ENCODE peak calls at places on chromosome 20, in eight cellular contexts. One of them, this sample, is unnamed.

GRCh38 chr20:4170621-4171537 is 155.5 kb upstream of the RNF24 start:
- DNase-seq in IMR-90: no peak
- DNase-seq in PC-9: no peak
- DNase-seq in dorsolateral prefrontal cortex: peak
- DNase-seq in suprapubic skin: no peak
- DNase-seq in MM.1S: no peak
- DNase-seq in fibroblast of lung: no peak
- DNase-seq in aorta: no peak
- DNase-seq in this sample: peak

GRCh38 chr20:21048841-21049273 is 57.3 kb downstream of the LINC00237 start:
- DNase-seq in IMR-90: no peak
- DNase-seq in PC-9: peak
- DNase-seq in dorsolateral prefrontal cortex: no peak
- DNase-seq in suprapubic skin: no peak
- DNase-seq in MM.1S: peak
- DNase-seq in fibroblast of lung: no peak
- DNase-seq in aorta: no peak
- DNase-seq in this sample: peak

GRCh38 chr20:50904067-50904570 is 27.1 kb downstream of the ADNP start:
- DNase-seq in IMR-90: no peak
- DNase-seq in PC-9: no peak
- DNase-seq in dorsolateral prefrontal cortex: no peak
- DNase-seq in suprapubic skin: no peak
- DNase-seq in MM.1S: no peak
- DNase-seq in fibroblast of lung: no peak
- DNase-seq in aorta: no peak
- DNase-seq in this sample: no peak

GRCh38 chr20:54350415-54350814 is 125.0 kb upstream of the DOK5 start:
- DNase-seq in IMR-90: peak
- DNase-seq in PC-9: no peak
- DNase-seq in dorsolateral prefrontal cortex: no peak
- DNase-seq in suprapubic skin: no peak
- DNase-seq in MM.1S: no peak
- DNase-seq in fibroblast of lung: peak
- DNase-seq in aorta: no peak
- DNase-seq in this sample: peak

GRCh38 chr20:14334306-14334930 is 3.0 kb downstream of the FLRT3 start:
- DNase-seq in IMR-90: peak
- DNase-seq in PC-9: no peak
- DNase-seq in dorsolateral prefrontal cortex: peak
- DNase-seq in suprapubic skin: no peak
- DNase-seq in MM.1S: peak
- DNase-seq in fibroblast of lung: peak
- DNase-seq in aorta: no peak
- DNase-seq in this sample: no peak

GRCh38 chr20:16929756-16930155 is 181.6 kb downstream of the OTOR start:
- DNase-seq in IMR-90: peak
- DNase-seq in PC-9: no peak
- DNase-seq in dorsolateral prefrontal cortex: no peak
- DNase-seq in suprapubic skin: no peak
- DNase-seq in MM.1S: no peak
- DNase-seq in fibroblast of lung: no peak
- DNase-seq in aorta: no peak
- DNase-seq in this sample: peak

GRCh38 chr20:36569847-36570429 is 3.5 kb upstream of the TGIF2 start:
- DNase-seq in IMR-90: peak
- DNase-seq in PC-9: no peak
- DNase-seq in dorsolateral prefrontal cortex: no peak
- DNase-seq in suprapubic skin: no peak
- DNase-seq in MM.1S: no peak
- DNase-seq in fibroblast of lung: no peak
- DNase-seq in aorta: no peak
- DNase-seq in this sample: peak

GRCh38 chr20:31560900-31561598 is 44.0 kb upstream of the ID1 start:
- DNase-seq in IMR-90: peak
- DNase-seq in PC-9: peak
- DNase-seq in dorsolateral prefrontal cortex: peak
- DNase-seq in suprapubic skin: no peak
- DNase-seq in MM.1S: no peak
- DNase-seq in fibroblast of lung: peak
- DNase-seq in aorta: no peak
- DNase-seq in this sample: peak

GRCh38 chr20:21265457-21266190 is 37.5 kb upstream of the XRN2 start:
- DNase-seq in IMR-90: no peak
- DNase-seq in PC-9: no peak
- DNase-seq in dorsolateral prefrontal cortex: no peak
- DNase-seq in suprapubic skin: no peak
- DNase-seq in MM.1S: no peak
- DNase-seq in fibroblast of lung: no peak
- DNase-seq in aorta: no peak
- DNase-seq in this sample: peak

GRCh38 chr20:62508641-62509051 is 32.9 kb upstream of the GATA5 start:
- DNase-seq in IMR-90: no peak
- DNase-seq in PC-9: peak
- DNase-seq in dorsolateral prefrontal cortex: no peak
- DNase-seq in suprapubic skin: no peak
- DNase-seq in MM.1S: no peak
- DNase-seq in fibroblast of lung: no peak
- DNase-seq in aorta: no peak
- DNase-seq in this sample: no peak

GRCh38 chr20:56995635-56996075 is 270.8 kb downstream of the BMP7 start:
- DNase-seq in IMR-90: no peak
- DNase-seq in PC-9: peak
- DNase-seq in dorsolateral prefrontal cortex: no peak
- DNase-seq in suprapubic skin: no peak
- DNase-seq in MM.1S: peak
- DNase-seq in fibroblast of lung: no peak
- DNase-seq in aorta: no peak
- DNase-seq in this sample: peak

GRCh38 chr20:59777814-59778575 is 155.4 kb downstream of the SYCP2 start:
- DNase-seq in IMR-90: no peak
- DNase-seq in PC-9: no peak
- DNase-seq in dorsolateral prefrontal cortex: peak
- DNase-seq in suprapubic skin: peak
- DNase-seq in MM.1S: no peak
- DNase-seq in fibroblast of lung: no peak
- DNase-seq in aorta: peak
- DNase-seq in this sample: no peak

GRCh38 chr20:3101737-3102574 is 17.4 kb upstream of the AVP start:
- DNase-seq in IMR-90: no peak
- DNase-seq in PC-9: no peak
- DNase-seq in dorsolateral prefrontal cortex: peak
- DNase-seq in suprapubic skin: no peak
- DNase-seq in MM.1S: peak
- DNase-seq in fibroblast of lung: no peak
- DNase-seq in aorta: no peak
- DNase-seq in this sample: no peak

GRCh38 chr20:60993647-60994046 is 258.4 kb upstream of the CDH4 start:
- DNase-seq in IMR-90: peak
- DNase-seq in PC-9: no peak
- DNase-seq in dorsolateral prefrontal cortex: no peak
- DNase-seq in suprapubic skin: no peak
- DNase-seq in MM.1S: no peak
- DNase-seq in fibroblast of lung: peak
- DNase-seq in aorta: no peak
- DNase-seq in this sample: no peak

GRCh38 chr20:34377072-34377847 is 14.2 kb downstream of the ITCH start:
- DNase-seq in IMR-90: no peak
- DNase-seq in PC-9: no peak
- DNase-seq in dorsolateral prefrontal cortex: no peak
- DNase-seq in suprapubic skin: no peak
- DNase-seq in MM.1S: no peak
- DNase-seq in fibroblast of lung: no peak
- DNase-seq in aorta: no peak
- DNase-seq in this sample: no peak

GRCh38 chr20:47487175-47487917 is 14.3 kb upstream of the NCOA3 start:
- DNase-seq in IMR-90: peak
- DNase-seq in PC-9: peak
- DNase-seq in dorsolateral prefrontal cortex: peak
- DNase-seq in suprapubic skin: no peak
- DNase-seq in MM.1S: peak
- DNase-seq in fibroblast of lung: no peak
- DNase-seq in aorta: no peak
- DNase-seq in this sample: no peak

GRCh38 chr20:43583982-43584432 is 6.7 kb upstream of the IFT52 start:
- DNase-seq in IMR-90: peak
- DNase-seq in PC-9: peak
- DNase-seq in dorsolateral prefrontal cortex: peak
- DNase-seq in suprapubic skin: no peak
- DNase-seq in MM.1S: peak
- DNase-seq in fibroblast of lung: peak
- DNase-seq in aorta: peak
- DNase-seq in this sample: peak

GRCh38 chr20:19070681-19071441 is 141.6 kb upstream of the SLC24A3 start:
- DNase-seq in IMR-90: no peak
- DNase-seq in PC-9: no peak
- DNase-seq in dorsolateral prefrontal cortex: no peak
- DNase-seq in suprapubic skin: no peak
- DNase-seq in MM.1S: no peak
- DNase-seq in fibroblast of lung: no peak
- DNase-seq in aorta: no peak
- DNase-seq in this sample: no peak

GRCh38 chr20:6575912-6576391 is 191.5 kb upstream of the BMP2 start:
- DNase-seq in IMR-90: peak
- DNase-seq in PC-9: no peak
- DNase-seq in dorsolateral prefrontal cortex: no peak
- DNase-seq in suprapubic skin: no peak
- DNase-seq in MM.1S: peak
- DNase-seq in fibroblast of lung: no peak
- DNase-seq in aorta: no peak
- DNase-seq in this sample: no peak

GRCh38 chr20:63525968-63526367 is 5.4 kb downstream of the PPDPF start:
- DNase-seq in IMR-90: no peak
- DNase-seq in PC-9: no peak
- DNase-seq in dorsolateral prefrontal cortex: no peak
- DNase-seq in suprapubic skin: no peak
- DNase-seq in MM.1S: no peak
- DNase-seq in fibroblast of lung: no peak
- DNase-seq in aorta: peak
- DNase-seq in this sample: no peak
- H3K27ac ChIP-seq in IMR-90: no peak
- H3K27ac ChIP-seq in PC-9: no peak
- H3K27ac ChIP-seq in dorsolateral prefrontal cortex: no peak
- H3K27ac ChIP-seq in suprapubic skin: no peak
- H3K27ac ChIP-seq in MM.1S: no peak
- H3K27ac ChIP-seq in fibroblast of lung: no peak
- H3K27ac ChIP-seq in aorta: no peak
- H3K27ac ChIP-seq in this sample: no peak

DNA sequence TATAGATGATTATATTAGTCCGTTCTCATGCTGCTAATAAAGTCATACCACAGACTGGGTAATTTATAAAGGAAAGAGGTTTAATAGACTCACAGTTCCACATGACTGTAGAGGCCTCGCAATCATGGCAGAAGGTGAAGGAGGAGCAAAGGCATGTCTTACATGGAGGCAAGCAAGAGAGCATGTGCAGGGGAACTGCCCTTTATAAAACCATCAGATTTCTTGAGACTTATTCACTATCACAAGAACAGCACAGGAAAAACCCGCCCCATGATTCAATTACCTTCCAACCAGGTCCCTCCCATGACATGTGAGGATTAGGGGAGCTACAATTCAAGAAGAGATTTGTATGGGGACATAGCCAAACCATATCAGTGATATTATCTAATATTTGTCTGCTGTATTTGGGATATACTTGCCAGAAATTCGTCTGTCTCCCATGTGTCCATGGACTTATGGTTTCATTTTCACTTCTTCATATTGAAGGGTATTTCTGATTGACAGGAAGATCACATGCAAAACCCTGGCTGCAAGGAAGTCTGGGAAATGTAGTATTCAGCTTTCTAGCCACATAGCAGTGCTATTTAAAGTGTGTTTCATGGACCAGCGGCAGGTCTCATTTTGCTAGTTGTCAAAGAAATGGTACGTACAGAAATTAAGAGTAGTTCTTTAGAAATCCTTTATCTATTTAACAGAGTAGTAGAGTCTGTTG is 50.5 kb upstream of the PAK5 start:
- DNase-seq in IMR-90: no peak
- DNase-seq in PC-9: no peak
- DNase-seq in dorsolateral prefrontal cortex: no peak
- DNase-seq in suprapubic skin: no peak
- DNase-seq in MM.1S: peak
- DNase-seq in fibroblast of lung: no peak
- DNase-seq in aorta: no peak
- DNase-seq in this sample: no peak
- H3K4me3 ChIP-seq in IMR-90: no peak
- H3K4me3 ChIP-seq in PC-9: peak
- H3K4me3 ChIP-seq in dorsolateral prefrontal cortex: no peak
- H3K4me3 ChIP-seq in suprapubic skin: no peak
- H3K4me3 ChIP-seq in MM.1S: peak
- H3K4me3 ChIP-seq in fibroblast of lung: no peak
- H3K4me3 ChIP-seq in aorta: no peak
- H3K4me3 ChIP-seq in this sample: peak

DNA sequence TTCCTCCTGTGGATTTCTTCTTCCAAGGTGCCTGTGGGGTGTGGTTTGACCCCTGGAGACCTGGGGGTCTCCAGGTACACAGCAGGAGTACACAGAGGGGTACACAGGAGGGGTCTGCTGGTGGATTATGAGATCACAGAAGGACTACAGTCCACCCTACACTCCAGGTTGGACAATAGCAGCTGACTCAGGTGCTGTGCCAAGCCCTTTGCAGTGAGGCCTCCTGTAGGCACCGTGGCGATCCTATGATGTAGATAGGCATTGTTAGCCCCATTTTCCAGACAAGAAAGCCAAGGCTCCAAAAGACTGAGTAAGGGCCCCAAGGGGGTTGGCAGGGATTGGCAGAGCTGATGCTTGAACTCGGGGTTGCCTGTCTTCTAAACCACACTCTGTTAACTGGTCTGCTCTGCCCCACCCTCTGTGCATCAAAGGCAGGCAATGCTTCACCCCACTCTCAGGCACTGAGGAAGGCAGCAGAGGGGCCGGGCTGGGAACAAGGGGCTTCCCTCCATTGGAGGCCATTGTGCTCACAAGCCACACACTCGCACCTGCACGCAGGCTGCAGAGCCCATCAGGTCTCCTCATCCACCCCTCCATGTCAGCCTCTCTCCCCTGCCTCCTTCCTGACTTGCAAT is 77.5 kb upstream of the SIRPA start:
- DNase-seq in IMR-90: no peak
- DNase-seq in PC-9: no peak
- DNase-seq in dorsolateral prefrontal cortex: peak
- DNase-seq in suprapubic skin: no peak
- DNase-seq in MM.1S: no peak
- DNase-seq in fibroblast of lung: no peak
- DNase-seq in aorta: no peak
- DNase-seq in this sample: no peak
- H3K27ac ChIP-seq in IMR-90: no peak
- H3K27ac ChIP-seq in PC-9: no peak
- H3K27ac ChIP-seq in dorsolateral prefrontal cortex: peak
- H3K27ac ChIP-seq in suprapubic skin: peak
- H3K27ac ChIP-seq in MM.1S: no peak
- H3K27ac ChIP-seq in fibroblast of lung: no peak
- H3K27ac ChIP-seq in aorta: peak
- H3K27ac ChIP-seq in this sample: peak

DNA sequence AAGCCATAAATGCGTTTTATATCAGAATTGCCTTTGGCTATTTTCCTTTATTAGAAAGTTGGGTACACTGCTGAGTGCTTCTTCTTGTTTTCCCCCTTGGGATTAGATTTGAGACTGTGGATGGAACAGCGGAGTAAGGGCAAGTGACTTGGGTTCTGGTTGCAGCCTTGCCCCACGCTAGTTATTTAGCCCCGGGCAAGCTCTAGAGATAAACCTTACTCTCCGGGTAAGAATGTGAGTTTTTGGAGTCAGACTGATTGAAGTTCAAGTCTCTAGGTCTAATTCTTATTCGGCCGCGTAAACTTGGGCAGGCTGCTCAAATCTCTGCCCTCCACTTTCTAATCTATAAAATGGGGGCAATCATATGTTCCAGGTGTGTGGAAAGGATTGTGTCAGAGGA is 8.9 kb downstream of the TSHZ2 start:
- DNase-seq in IMR-90: no peak
- DNase-seq in PC-9: no peak
- DNase-seq in dorsolateral prefrontal cortex: no peak
- DNase-seq in suprapubic skin: no peak
- DNase-seq in MM.1S: no peak
- DNase-seq in fibroblast of lung: no peak
- DNase-seq in aorta: no peak
- DNase-seq in this sample: no peak
- H3K4me3 ChIP-seq in IMR-90: no peak
- H3K4me3 ChIP-seq in PC-9: no peak
- H3K4me3 ChIP-seq in dorsolateral prefrontal cortex: no peak
- H3K4me3 ChIP-seq in suprapubic skin: no peak
- H3K4me3 ChIP-seq in MM.1S: no peak
- H3K4me3 ChIP-seq in fibroblast of lung: no peak
- H3K4me3 ChIP-seq in aorta: no peak
- H3K4me3 ChIP-seq in this sample: no peak